ENCODE peak calls at places on chromosomes 13 and 19, in nine cellular contexts. R, D, J, O, Q, F, Z, G and K are unnamed samples.

GRCh38 chr13:85590231-85590931 is 208.8 kb downstream of the SLITRK6 start:
- DNase-seq in G (no peak), O (no peak), J (peak), F (no peak), Q (no peak), Z (peak), R (no peak), D (no peak), K (peak)

GRCh38 chr13:79775830-79776229 is 294.9 kb downstream of the NDFIP2 start:
- DNase-seq in D (no peak), J (peak), G (no peak), Z (peak), R (peak), F (no peak), Q (no peak), O (no peak), K (peak)

GRCh38 chr13:106008540-106008939 is 526.9 kb downstream of the EFNB2 start:
- DNase-seq in D (no peak), Z (no peak), F (no peak), Q (no peak), O (no peak), R (no peak), J (no peak), G (no peak), K (no peak)

GRCh38 chr13:53254495-53254894 is 225.9 kb downstream of the OLFM4 start:
- DNase-seq in G (no peak), J (no peak), Z (no peak), O (no peak), Q (no peak), F (no peak), D (no peak), R (no peak), K (no peak)

GRCh38 chr19:15210323-15210774 is 9.6 kb upstream of the NOTCH3 start:
- DNase-seq in J (peak), Q (no peak), D (peak), R (no peak), Z (peak), F (no peak), G (peak), O (no peak), K (peak)

GRCh38 chr19:33370783-33371182 is 2.7 kb upstream of the CEBPG start:
- DNase-seq in F (no peak), R (no peak), J (no peak), O (no peak), G (no peak), Z (no peak), D (no peak), Q (no peak), K (no peak)

GRCh38 chr13:30870049-30870884 is 35.8 kb upstream of the MEDAG start:
- DNase-seq in Z (peak), D (peak), G (peak), O (peak), R (no peak), F (peak), Q (no peak), J (peak), K (peak)

GRCh38 chr19:12230751-12231733 is 63.6 kb downstream of the ZNF44 start:
- DNase-seq in Z (no peak), G (no peak), F (no peak), D (no peak), J (no peak), R (no peak), O (no peak), Q (no peak), K (no peak)

GRCh38 chr13:108020027-108020426 is 195.3 kb downstream of the LIG4 start:
- DNase-seq in J (no peak), F (no peak), D (no peak), Z (no peak), G (no peak), O (no peak), Q (no peak), R (no peak), K (peak)